ENCODE peak calls at places on chromosomes 1 and 21, in six cellular contexts. One of them, this sample, is unnamed.

GRCh38 chr1:160193091-160193819 is 2.9 kb downstream of the CASQ1 start:
- DNase-seq in right cardiac atrium: peak; percentile 93
- DNase-seq in IMR-90: peak; percentile 87
- DNase-seq in heart right ventricle: peak; percentile 92
- DNase-seq in GM23248: peak; percentile 95
- DNase-seq in thoracic aorta: peak; percentile 80
- DNase-seq in this sample: peak; percentile 73

GRCh38 chr1:32972814-32973428 is 8.3 kb upstream of the RNF19B start:
- DNase-seq in thoracic aorta: no peak
- DNase-seq in IMR-90: peak; percentile 45
- DNase-seq in right cardiac atrium: peak; percentile 81
- DNase-seq in heart right ventricle: peak; percentile 50
- DNase-seq in GM23248: peak; percentile 63
- DNase-seq in this sample: no peak

GRCh38 chr21:23977971-23978370 is 1629.3 kb downstream of the MRPL39 start:
- DNase-seq in thoracic aorta: no peak
- DNase-seq in GM23248: no peak
- DNase-seq in IMR-90: no peak
- DNase-seq in right cardiac atrium: no peak
- DNase-seq in heart right ventricle: no peak
- DNase-seq in this sample: no peak

GRCh38 chr1:184905601-184906322 is 68.5 kb downstream of the NIBAN1 start:
- DNase-seq in IMR-90: no peak
- DNase-seq in right cardiac atrium: no peak
- DNase-seq in GM23248: no peak
- DNase-seq in heart right ventricle: no peak
- DNase-seq in thoracic aorta: no peak
- DNase-seq in this sample: no peak

GRCh38 chr1:72003092-72003491 is 279.2 kb downstream of the NEGR1 start:
- DNase-seq in heart right ventricle: no peak
- DNase-seq in GM23248: no peak
- DNase-seq in thoracic aorta: no peak
- DNase-seq in right cardiac atrium: no peak
- DNase-seq in IMR-90: no peak
- DNase-seq in this sample: no peak

GRCh38 chr1:17831619-17832018 is 76.5 kb downstream of the ACTL8 start:
- DNase-seq in IMR-90: peak; percentile 59
- DNase-seq in right cardiac atrium: no peak
- DNase-seq in heart right ventricle: peak; percentile 33
- DNase-seq in GM23248: peak; percentile 68
- DNase-seq in thoracic aorta: no peak
- DNase-seq in this sample: no peak

GRCh38 chr1:92973203-92973907 is 12.1 kb upstream of the DIPK1A start:
- DNase-seq in GM23248: peak; percentile 58
- DNase-seq in thoracic aorta: no peak
- DNase-seq in IMR-90: no peak
- DNase-seq in right cardiac atrium: no peak
- DNase-seq in heart right ventricle: no peak
- DNase-seq in this sample: no peak

GRCh38 chr1:201450721-201451291 is 18.2 kb downstream of the PHLDA3 start:
- DNase-seq in GM23248: peak; percentile 96
- DNase-seq in IMR-90: peak; percentile 89
- DNase-seq in thoracic aorta: no peak
- DNase-seq in right cardiac atrium: peak; percentile 92
- DNase-seq in heart right ventricle: peak; percentile 80
- DNase-seq in this sample: no peak

GRCh38 chr1:53737648-53738204 is 1.2 kb downstream of the GLIS1 start:
- DNase-seq in GM23248: no peak
- DNase-seq in thoracic aorta: no peak
- DNase-seq in heart right ventricle: no peak
- DNase-seq in IMR-90: no peak
- DNase-seq in right cardiac atrium: peak; percentile 60
- DNase-seq in this sample: no peak

GRCh38 chr21:44858791-44859190 is 14.7 kb downstream of the PTTG1IP start:
- DNase-seq in heart right ventricle: no peak
- DNase-seq in thoracic aorta: no peak
- DNase-seq in right cardiac atrium: peak; percentile 45
- DNase-seq in IMR-90: no peak
- DNase-seq in GM23248: no peak
- DNase-seq in this sample: no peak

GRCh38 chr1:93178418-93178817 is 1.8 kb downstream of the TMED5 start:
- DNase-seq in right cardiac atrium: no peak
- DNase-seq in IMR-90: peak; percentile 17
- DNase-seq in GM23248: peak; percentile 25
- DNase-seq in thoracic aorta: no peak
- DNase-seq in heart right ventricle: no peak
- DNase-seq in this sample: no peak

GRCh38 chr1:150551784-150552691 is 2.8 kb downstream of the ADAMTSL4 start:
- DNase-seq in IMR-90: peak; percentile 92
- DNase-seq in GM23248: peak; percentile 96
- DNase-seq in thoracic aorta: peak; percentile 89
- DNase-seq in heart right ventricle: peak; percentile 82
- DNase-seq in right cardiac atrium: peak; percentile 95
- DNase-seq in this sample: no peak

GRCh38 chr1:33347650-33347992 is 26.7 kb upstream of the A3GALT2 start:
- DNase-seq in heart right ventricle: peak; percentile 48
- DNase-seq in right cardiac atrium: peak; percentile 83
- DNase-seq in IMR-90: peak; percentile 27
- DNase-seq in GM23248: peak; percentile 41
- DNase-seq in thoracic aorta: no peak
- DNase-seq in this sample: no peak

GRCh38 chr21:37414292-37415253 is 48.0 kb downstream of the DYRK1A start:
- DNase-seq in heart right ventricle: no peak
- DNase-seq in right cardiac atrium: no peak
- DNase-seq in thoracic aorta: no peak
- DNase-seq in GM23248: no peak
- DNase-seq in IMR-90: no peak
- DNase-seq in this sample: no peak

GRCh38 chr1:241391926-241392710 is 35.1 kb upstream of the RGS7 start:
- DNase-seq in thoracic aorta: no peak
- DNase-seq in heart right ventricle: no peak
- DNase-seq in GM23248: no peak
- DNase-seq in IMR-90: peak; percentile 37
- DNase-seq in right cardiac atrium: no peak
- DNase-seq in this sample: no peak

GRCh38 chr1:100147875-100148274 is 14.9 kb downstream of the TRMT13 start:
- DNase-seq in thoracic aorta: no peak
- DNase-seq in heart right ventricle: no peak
- DNase-seq in GM23248: no peak
- DNase-seq in right cardiac atrium: no peak
- DNase-seq in IMR-90: no peak
- DNase-seq in this sample: no peak

GRCh38 chr1:63323866-63324778 is 1.8 kb downstream of the FOXD3 start:
- DNase-seq in heart right ventricle: no peak
- DNase-seq in thoracic aorta: no peak
- DNase-seq in right cardiac atrium: peak; percentile 39
- DNase-seq in IMR-90: no peak
- DNase-seq in GM23248: no peak
- DNase-seq in this sample: no peak

GRCh38 chr1:12451560-12451900 is 166.5 kb downstream of the DHRS3 start:
- DNase-seq in GM23248: no peak
- DNase-seq in right cardiac atrium: no peak
- DNase-seq in thoracic aorta: no peak
- DNase-seq in heart right ventricle: no peak
- DNase-seq in IMR-90: no peak
- DNase-seq in this sample: no peak
- H3K4me1 ChIP-seq in GM23248: peaks cover 73% of the 10 kb centered on the region
- H3K4me1 ChIP-seq in right cardiac atrium: peaks cover 35% of the 10 kb centered on the region
- H3K4me1 ChIP-seq in thoracic aorta: peaks cover 86% of the 10 kb centered on the region
- H3K4me1 ChIP-seq in heart right ventricle: peaks cover 100% of the 10 kb centered on the region
- H3K4me1 ChIP-seq in IMR-90: peaks cover 34% of the 10 kb centered on the region
- H3K4me1 ChIP-seq in this sample: peaks cover 88% of the 10 kb centered on the region

GRCh38 chr1:10978719-10979118 is 33.7 kb upstream of the TARDBP start:
- DNase-seq in thoracic aorta: no peak
- DNase-seq in right cardiac atrium: no peak
- DNase-seq in heart right ventricle: no peak
- DNase-seq in IMR-90: no peak
- DNase-seq in GM23248: no peak
- DNase-seq in this sample: no peak

GRCh38 chr1:10979483-10979920 is 33.0 kb upstream of the TARDBP start:
- DNase-seq in heart right ventricle: peak; percentile 46
- DNase-seq in GM23248: peak; percentile 50
- DNase-seq in right cardiac atrium: peak; percentile 71
- DNase-seq in IMR-90: no peak
- DNase-seq in thoracic aorta: peak; percentile 16
- DNase-seq in this sample: no peak

GRCh38 chr1:10975567-10976326 is 36.7 kb upstream of the TARDBP start:
- DNase-seq in GM23248: peak; percentile 99
- DNase-seq in right cardiac atrium: no peak
- DNase-seq in heart right ventricle: no peak
- DNase-seq in IMR-90: peak; percentile 64
- DNase-seq in thoracic aorta: no peak
- DNase-seq in this sample: no peak

GRCh38 chr1:10980094-10980577 is 32.3 kb upstream of the TARDBP start:
- DNase-seq in thoracic aorta: peak; percentile 34
- DNase-seq in heart right ventricle: peak; percentile 72
- DNase-seq in right cardiac atrium: peak; percentile 90
- DNase-seq in IMR-90: peak; percentile 31
- DNase-seq in GM23248: peak; percentile 93
- DNase-seq in this sample: no peak

DNA sequence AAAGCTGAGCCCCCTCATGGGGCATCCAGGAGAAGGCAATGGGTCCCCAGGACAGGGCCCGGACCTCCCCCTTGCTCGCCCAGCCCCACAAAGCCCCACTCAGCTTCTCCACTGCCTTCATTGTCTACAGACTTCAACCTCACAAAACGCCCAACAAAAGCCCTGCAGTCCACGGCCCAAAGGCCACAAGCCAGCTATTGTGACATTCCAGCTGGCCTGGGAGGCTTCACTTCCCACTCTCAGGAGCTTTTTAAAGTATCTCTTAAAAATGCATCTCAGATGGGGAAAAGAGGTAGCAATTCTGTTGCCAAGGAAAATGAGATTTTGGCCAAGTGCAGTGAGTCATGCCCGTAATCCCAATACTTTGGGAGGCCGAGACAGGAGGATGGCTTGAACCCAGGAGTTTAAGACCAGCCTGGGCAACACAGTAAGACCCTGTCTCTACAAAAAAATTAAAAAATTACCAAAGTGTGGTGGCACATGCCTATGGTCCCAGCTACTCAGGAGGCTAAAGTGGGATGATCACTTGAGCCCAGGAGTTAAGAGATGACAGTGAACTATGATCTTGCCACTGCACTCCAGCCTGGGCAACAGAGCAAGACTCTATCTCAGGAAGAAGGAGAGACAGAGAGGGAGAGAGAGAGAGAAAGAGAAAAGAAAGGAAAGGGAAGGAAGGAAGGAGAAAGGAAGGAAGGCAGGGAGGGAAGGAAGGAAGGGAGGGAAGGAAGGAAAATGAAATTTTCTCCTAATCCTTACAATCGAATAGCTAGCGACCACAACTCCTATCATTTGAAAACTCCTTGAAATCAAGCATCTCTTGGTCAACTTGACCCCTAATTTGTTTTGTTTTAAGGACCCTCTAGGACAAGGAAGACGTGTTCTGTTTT is 31.4 kb upstream of the TARDBP start:
- DNase-seq in thoracic aorta: no peak
- DNase-seq in IMR-90: no peak
- DNase-seq in GM23248: peak; percentile 72
- DNase-seq in right cardiac atrium: peak; percentile 66
- DNase-seq in heart right ventricle: no peak
- DNase-seq in this sample: no peak
- H3K27ac ChIP-seq in thoracic aorta: peak overlapping the region; percentile 61
- H3K27ac ChIP-seq in IMR-90: no peak overlapping the region
- H3K27ac ChIP-seq in GM23248: peak overlapping the region; percentile 26
- H3K27ac ChIP-seq in right cardiac atrium: no peak overlapping the region
- H3K27ac ChIP-seq in heart right ventricle: no peak overlapping the region
- H3K27ac ChIP-seq in this sample: no peak overlapping the region

GRCh38 chr21:41766051-41766882 is 585 bp downstream of the RIPK4 start:
- DNase-seq in GM23248: peak; percentile 37
- DNase-seq in right cardiac atrium: no peak
- DNase-seq in thoracic aorta: no peak
- DNase-seq in heart right ventricle: no peak
- DNase-seq in IMR-90: no peak
- DNase-seq in this sample: no peak

GRCh38 chr21:41764558-41765392 is 2.1 kb downstream of the RIPK4 start:
- DNase-seq in right cardiac atrium: no peak
- DNase-seq in IMR-90: no peak
- DNase-seq in GM23248: no peak
- DNase-seq in heart right ventricle: no peak
- DNase-seq in thoracic aorta: no peak
- DNase-seq in this sample: no peak

GRCh38 chr21:41763996-41764395 is 2.9 kb downstream of the RIPK4 start:
- DNase-seq in heart right ventricle: no peak
- DNase-seq in GM23248: no peak
- DNase-seq in thoracic aorta: no peak
- DNase-seq in right cardiac atrium: no peak
- DNase-seq in IMR-90: no peak
- DNase-seq in this sample: no peak

GRCh38 chr21:41766883-41767605 is at the start of gene RIPK4:
- DNase-seq in IMR-90: peak; percentile 23
- DNase-seq in right cardiac atrium: peak; percentile 66
- DNase-seq in thoracic aorta: no peak
- DNase-seq in GM23248: peak; percentile 80
- DNase-seq in heart right ventricle: no peak
- DNase-seq in this sample: peak; percentile 68

DNA sequence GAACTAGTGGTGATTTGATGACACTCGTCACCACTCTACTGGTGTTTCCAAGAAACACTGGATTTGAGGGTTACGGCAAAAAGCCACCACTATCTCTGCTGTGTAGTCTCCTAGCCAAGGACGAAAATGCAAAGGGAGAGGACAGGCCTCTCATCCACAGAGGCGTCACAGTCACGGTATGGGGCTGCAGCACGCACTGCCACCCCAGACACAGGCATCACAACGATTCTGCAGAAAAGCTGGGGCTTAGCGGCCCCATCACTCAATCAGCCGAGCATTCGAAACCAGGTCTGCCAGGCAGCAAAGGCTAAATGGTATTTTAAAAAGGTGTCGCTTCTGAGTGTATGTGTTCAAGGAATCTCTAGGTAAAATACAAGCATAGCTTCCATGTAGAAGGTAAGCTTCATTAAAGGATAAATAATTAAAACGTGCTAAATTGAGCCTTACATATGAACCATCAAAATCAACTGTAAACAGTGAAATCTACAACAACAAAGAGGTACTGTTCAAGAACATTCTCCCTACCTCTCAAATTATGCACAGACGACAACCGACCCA is 1.4 kb downstream of the RIPK4 start:
- DNase-seq in IMR-90: no peak
- DNase-seq in thoracic aorta: no peak
- DNase-seq in heart right ventricle: no peak
- DNase-seq in GM23248: no peak
- DNase-seq in right cardiac atrium: no peak
- DNase-seq in this sample: no peak
- H3K4me1 ChIP-seq in IMR-90: peaks cover 4% of the 10 kb centered on the region
- H3K4me1 ChIP-seq in thoracic aorta: peaks cover 3% of the 10 kb centered on the region
- H3K4me1 ChIP-seq in heart right ventricle: peaks cover 47% of the 10 kb centered on the region
- H3K4me1 ChIP-seq in GM23248: peaks cover 17% of the 10 kb centered on the region
- H3K4me1 ChIP-seq in right cardiac atrium: peaks cover 2% of the 10 kb centered on the region
- H3K4me1 ChIP-seq in this sample: peaks cover 29% of the 10 kb centered on the region

DNA sequence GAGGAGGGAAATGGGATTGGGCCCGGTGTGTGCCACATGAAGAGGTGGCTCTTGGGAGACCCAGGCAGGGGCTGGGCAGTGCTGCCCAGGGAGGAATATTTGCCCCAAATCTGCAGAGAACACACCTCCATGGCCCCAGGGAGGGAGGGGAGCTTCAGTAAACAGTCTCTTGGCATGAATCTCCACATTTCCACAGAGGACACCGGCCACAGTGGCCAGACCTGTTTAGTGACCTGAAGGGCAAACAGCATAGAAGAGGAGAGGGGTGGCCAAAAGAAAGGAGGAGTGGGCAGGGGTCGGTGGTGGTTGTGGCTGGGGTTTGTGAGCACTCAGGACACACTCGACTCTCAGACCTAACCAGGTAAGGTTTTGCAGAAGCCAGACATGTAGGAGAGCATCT is 54.0 kb upstream of the IFFO2 start:
- DNase-seq in GM23248: peak; percentile 21
- DNase-seq in IMR-90: no peak
- DNase-seq in heart right ventricle: no peak
- DNase-seq in right cardiac atrium: no peak
- DNase-seq in thoracic aorta: no peak
- DNase-seq in this sample: no peak
- H3K27ac ChIP-seq in GM23248: peak overlapping the region; percentile 81
- H3K27ac ChIP-seq in IMR-90: peak overlapping the region; percentile 86
- H3K27ac ChIP-seq in heart right ventricle: no peak overlapping the region
- H3K27ac ChIP-seq in right cardiac atrium: no peak overlapping the region
- H3K27ac ChIP-seq in thoracic aorta: peak overlapping the region; percentile 92
- H3K27ac ChIP-seq in this sample: no peak overlapping the region

This sample was measured in CD8-positive, alpha-beta T cell.